ENCODE peak calls at places on chromosomes 13 and 19, in six cellular contexts. J is sigmoid colon, A is A549, E is uterus, O is stomach, Z is upper lobe of left lung. H is an unnamed sample.

GRCh38 chr19:45087531-45087930 is 5.4 kb upstream of the PPP1R37 start:
- DNase-seq in J (no peak), A (no peak), E (no peak), O (no peak), Z (no peak), H (no peak)

GRCh38 chr13:40315416-40316064 is 350.9 kb downstream of the FOXO1 start:
- DNase-seq in J (no peak), A (no peak), E (no peak), O (no peak), Z (no peak), H (no peak)

GRCh38 chr13:31793246-31793645 is 53.9 kb downstream of the RXFP2 start:
- DNase-seq in J (no peak), A (no peak), E (no peak), O (no peak), Z (no peak), H (no peak)

GRCh38 chr13:59318320-59318930 is 845.3 kb downstream of the DIAPH3 start:
- DNase-seq in J (no peak), A (peak; percentile 3), E (no peak), O (peak; percentile 73), Z (no peak), H (no peak)

GRCh38 chr13:29676535-29676934 is 81.0 kb upstream of the SLC7A1 start:
- DNase-seq in J (no peak), A (no peak), E (no peak), O (no peak), Z (no peak), H (no peak)

GRCh38 chr13:77136902-77137420 is 110.0 kb upstream of the FBXL3 start:
- DNase-seq in J (no peak), A (no peak), E (no peak), O (no peak), Z (no peak), H (no peak)

GRCh38 chr13:46665630-46666482 is 112.9 kb downstream of the LRCH1 start:
- DNase-seq in J (no peak), A (peak; percentile 14), E (no peak), O (no peak), Z (no peak), H (no peak)

GRCh38 chr13:100473087-100473486 is 115.5 kb downstream of the GGACT start:
- DNase-seq in J (no peak), A (no peak), E (no peak), O (no peak), Z (no peak), H (no peak)

GRCh38 chr19:6856749-6857372 is 30.5 kb upstream of the ADGRE1 start:
- DNase-seq in J (no peak), A (no peak), E (no peak), O (no peak), Z (peak; percentile 53), H (no peak)

GRCh38 chr13:84339456-84339855 is 457.2 kb upstream of the SLITRK1 start:
- DNase-seq in J (no peak), A (no peak), E (no peak), O (no peak), Z (no peak), H (no peak)
- H3K4me3 ChIP-seq in J (no peak overlapping the region), A (no peak overlapping the region), E (no peak overlapping the region), O (no peak overlapping the region), Z (no peak overlapping the region), H (no peak overlapping the region)

GRCh38 chr13:42271337-42272114 is 426 bp upstream of the AKAP11 start:
- DNase-seq in J (peak; percentile 98), A (peak; percentile 85), E (peak; percentile 95), O (peak; percentile 90), Z (peak; percentile 97), H (peak; percentile 77)

GRCh38 chr13:42270857-42271215 is 1.1 kb upstream of the AKAP11 start:
- DNase-seq in J (no peak), A (no peak), E (no peak), O (no peak), Z (no peak), H (no peak)

GRCh38 chr13:42272776-42273175 is 824 bp downstream of the AKAP11 start:
- DNase-seq in J (no peak), A (no peak), E (no peak), O (no peak), Z (no peak), H (no peak)

GRCh38 chr13:42270160-42270856 is 1.6 kb upstream of the AKAP11 start:
- DNase-seq in J (no peak), A (no peak), E (no peak), O (no peak), Z (no peak), H (no peak)

GRCh38 chr13:42272115-42272756 is at the start of gene AKAP11:
- DNase-seq in J (peak; percentile 76), A (peak; percentile 5), E (no peak), O (peak; percentile 45), Z (no peak), H (no peak)
- TF ChIP-seq POLR2A in J (no peak), A (peak; percentile 60), E (no peak), O (no peak), Z (peak; percentile 36), H (no peak)

GRCh38 chr19:4910594-4911273 is 1.4 kb downstream of the UHRF1 start:
- DNase-seq in J (no peak), A (no peak), E (no peak), O (no peak), Z (no peak), H (no peak)
- H3K27ac ChIP-seq in J (no peak overlapping the region), A (peak overlapping the region; percentile 93), E (no peak overlapping the region), O (no peak overlapping the region), Z (no peak overlapping the region), H (peak overlapping the region; percentile 81)

GRCh38 chr13:71316964-71317363 is 550.0 kb downstream of the DACH1 start:
- DNase-seq in J (no peak), A (no peak), E (no peak), O (no peak), Z (no peak), H (no peak)

GRCh38 chr13:71320452-71320851 is 546.6 kb downstream of the DACH1 start:
- DNase-seq in J (no peak), A (no peak), E (no peak), O (no peak), Z (no peak), H (no peak)
- H3K4me3 ChIP-seq in J (no peak overlapping the region), A (no peak overlapping the region), E (no peak overlapping the region), O (no peak overlapping the region), Z (no peak overlapping the region), H (no peak overlapping the region)

GRCh38 chr19:44019498-44019897 is 5.7 kb upstream of the ZNF222 start:
- DNase-seq in J (no peak), A (no peak), E (no peak), O (no peak), Z (no peak), H (no peak)

GRCh38 chr19:44021221-44021620 is 4.0 kb upstream of the ZNF222 start:
- DNase-seq in J (no peak), A (no peak), E (no peak), O (no peak), Z (no peak), H (no peak)

GRCh38 chr19:44024900-44025216 is 321 bp upstream of the ZNF222 start:
- DNase-seq in J (no peak), A (no peak), E (no peak), O (no peak), Z (no peak), H (no peak)

DNA sequence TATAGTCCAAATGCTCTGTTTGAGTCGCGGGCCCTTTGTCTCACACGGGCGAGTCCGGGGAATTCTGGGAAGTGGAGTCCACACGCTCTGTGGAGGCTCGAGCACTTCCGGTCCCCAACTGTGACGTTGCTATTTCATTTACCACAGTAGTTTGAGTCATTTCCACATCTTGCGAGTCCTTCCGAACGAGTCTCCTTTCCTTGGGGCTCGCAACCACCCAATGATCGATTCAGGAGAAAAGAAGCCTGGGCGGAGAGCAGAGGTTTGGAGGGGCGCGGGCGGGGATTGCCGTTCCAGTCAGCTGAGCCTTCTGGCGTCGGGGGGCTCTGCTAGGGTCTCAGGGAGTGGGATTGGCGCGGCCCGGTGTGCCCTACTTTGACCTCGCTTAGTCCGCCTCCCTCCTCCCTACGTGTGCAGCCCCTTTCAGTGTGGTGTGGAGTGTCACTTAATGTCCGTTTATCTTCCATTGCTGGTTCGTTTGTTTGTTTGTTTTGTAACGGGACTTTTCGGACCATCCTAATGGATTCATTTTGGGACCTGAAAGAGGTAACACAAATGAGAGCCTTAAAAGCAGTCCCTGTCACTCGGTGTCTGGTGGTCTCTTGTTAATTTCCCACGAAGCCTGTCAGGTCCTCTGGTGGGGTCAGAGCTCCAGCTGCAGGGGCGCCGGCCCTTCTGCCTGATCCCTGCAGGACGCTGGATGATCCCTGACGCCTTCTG is at the start of gene ZNF222:
- DNase-seq in J (peak; percentile 88), A (peak; percentile 70), E (peak; percentile 74), O (peak; percentile 83), Z (peak; percentile 57), H (peak; percentile 27)
- TF ChIP-seq POLR2A in J (no peak), A (peak; percentile 9), E (no peak), O (no peak), Z (no peak), H (no peak)

GRCh38 chr19:58038688-58039204 is 4.9 kb downstream of the ZSCAN1 start:
- DNase-seq in J (no peak), A (no peak), E (no peak), O (no peak), Z (peak; percentile 47), H (no peak)
- H3K27ac ChIP-seq in J (no peak overlapping the region), A (no peak overlapping the region), E (no peak overlapping the region), O (no peak overlapping the region), Z (no peak overlapping the region), H (no peak overlapping the region)

GRCh38 chr13:45339399-45339798 is 1.6 kb downstream of the TPT1 start:
- DNase-seq in J (no peak), A (no peak), E (no peak), O (no peak), Z (no peak), H (no peak)

GRCh38 chr13:45340422-45341033 is 455 bp downstream of the TPT1 start:
- DNase-seq in J (peak; percentile 97), A (peak; percentile 47), E (peak; percentile 96), O (peak; percentile 88), Z (peak; percentile 95), H (peak; percentile 36)

GRCh38 chr13:45337803-45338202 is 3.2 kb downstream of the TPT1 start:
- DNase-seq in J (no peak), A (no peak), E (no peak), O (no peak), Z (no peak), H (no peak)

GRCh38 chr13:45341034-45341798 is at the start of gene TPT1:
- DNase-seq in J (peak; percentile 100), A (peak; percentile 89), E (peak; percentile 100), O (peak; percentile 99), Z (peak; percentile 100), H (peak; percentile 96)

DNA sequence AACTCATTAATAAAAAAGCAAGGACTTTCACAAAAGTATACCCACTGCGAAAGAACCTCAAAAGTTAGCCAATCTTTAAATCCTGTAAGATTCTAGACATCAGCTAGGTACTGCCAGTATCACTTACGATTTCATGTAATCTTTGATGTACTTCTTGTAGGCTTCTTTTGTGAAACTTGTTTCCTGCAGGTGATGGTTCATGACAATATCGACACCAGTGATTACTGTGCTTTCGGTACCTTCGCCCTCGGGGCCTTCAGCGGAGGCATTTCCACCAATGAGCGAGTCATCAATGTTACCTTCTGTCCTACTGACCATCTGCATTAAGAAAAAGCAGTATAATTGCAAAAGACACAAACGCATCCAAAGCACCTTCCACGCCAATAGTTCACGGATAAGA is 1.1 kb downstream of the TPT1 start:
- DNase-seq in J (no peak), A (no peak), E (no peak), O (no peak), Z (no peak), H (no peak)
- H3K4me3 ChIP-seq in J (peak overlapping the region; percentile 100), A (peak overlapping the region; percentile 93), E (peak overlapping the region; percentile 85), O (peak overlapping the region; percentile 94), Z (peak overlapping the region; percentile 94), H (peak overlapping the region; percentile 100)

H was measured in esophagus squamous epithelium.